ENCODE peak calls at places on chromosomes 12 and 14, in four cellular contexts. One of them, this sample, is unnamed.

GRCh38 chr12:24719293-24719721 is 229.6 kb downstream of the BCAT1 start:
- DNase-seq in skeletal muscle cell: peak
- DNase-seq in mesenchymal stem cell: peak
- DNase-seq in HS-5: peak
- DNase-seq in this sample: peak

GRCh38 chr14:68246074-68246980 is 426.7 kb downstream of the RAD51B start:
- DNase-seq in skeletal muscle cell: no peak
- DNase-seq in mesenchymal stem cell: no peak
- DNase-seq in HS-5: no peak
- DNase-seq in this sample: no peak

GRCh38 chr14:101739446-101740141 is 21.9 kb upstream of the PPP2R5C start:
- DNase-seq in skeletal muscle cell: no peak
- DNase-seq in mesenchymal stem cell: no peak
- DNase-seq in HS-5: no peak
- DNase-seq in this sample: no peak

GRCh38 chr12:6074979-6075585 is 49.4 kb downstream of the VWF start:
- DNase-seq in skeletal muscle cell: no peak
- DNase-seq in mesenchymal stem cell: no peak
- DNase-seq in HS-5: no peak
- DNase-seq in this sample: peak

GRCh38 chr14:32430326-32430725 is 101.2 kb downstream of the AKAP6 start:
- DNase-seq in skeletal muscle cell: peak
- DNase-seq in mesenchymal stem cell: peak
- DNase-seq in HS-5: no peak
- DNase-seq in this sample: no peak

GRCh38 chr14:54675236-54676125 is 108.6 kb downstream of the SAMD4A start:
- DNase-seq in skeletal muscle cell: no peak
- DNase-seq in mesenchymal stem cell: no peak
- DNase-seq in HS-5: no peak
- DNase-seq in this sample: no peak

GRCh38 chr12:106144847-106145246 is 6.1 kb upstream of the NUAK1 start:
- DNase-seq in skeletal muscle cell: no peak
- DNase-seq in mesenchymal stem cell: peak
- DNase-seq in HS-5: no peak
- DNase-seq in this sample: no peak

GRCh38 chr14:100375273-100375962 is 52.3 kb downstream of the SLC25A47 start:
- DNase-seq in skeletal muscle cell: peak
- DNase-seq in mesenchymal stem cell: peak
- DNase-seq in HS-5: peak
- DNase-seq in this sample: peak

GRCh38 chr14:81435048-81435577 is 35.0 kb upstream of the STON2 start:
- DNase-seq in skeletal muscle cell: no peak
- DNase-seq in mesenchymal stem cell: no peak
- DNase-seq in HS-5: no peak
- DNase-seq in this sample: no peak

GRCh38 chr12:57631566-57632368 is 1.2 kb downstream of the B4GALNT1 start:
- DNase-seq in skeletal muscle cell: no peak
- DNase-seq in mesenchymal stem cell: peak
- DNase-seq in HS-5: no peak
- DNase-seq in this sample: no peak

This sample was measured in activated naive CD8-positive, alpha-beta T cell treated with anti-CD3 and anti-CD28 coated beads, Interleukin-2, amount 50 U/mL, for 24 hours.